ENCODE peak calls at places on chromosomes 6 and 20, in seven cellular contexts. Q, T, C, D, O, L and Y are unnamed samples.

GRCh38 chr6:133062702-133063319 is 178.3 kb upstream of the EYA4 start:
- DNase-seq in Q (no peak), T (no peak), C (no peak), D (no peak), O (no peak), L (peak; percentile 12), Y (no peak)

GRCh38 chr6:35429463-35429862 is 22.7 kb upstream of the FANCE start:
- DNase-seq in Q (no peak), T (no peak), C (no peak), D (no peak), O (no peak), L (no peak), Y (no peak)

GRCh38 chr20:16397053-16397452 is 176.2 kb downstream of the KIF16B start:
- DNase-seq in Q (no peak), T (no peak), C (no peak), D (no peak), O (no peak), L (peak; percentile 85), Y (peak; percentile 28)

GRCh38 chr6:11956781-11957180 is 55.3 kb upstream of the HIVEP1 start:
- DNase-seq in Q (no peak), T (no peak), C (no peak), D (no peak), O (no peak), L (no peak), Y (no peak)

GRCh38 chr6:164063346-164063745 is 648.8 kb downstream of the QKI start:
- DNase-seq in Q (no peak), T (no peak), C (no peak), D (no peak), O (no peak), L (no peak), Y (no peak)

GRCh38 chr6:158312165-158312564 is at the start of gene TULP4:
- DNase-seq in Q (no peak), T (no peak), C (no peak), D (no peak), O (no peak), L (no peak), Y (no peak)

GRCh38 chr20:17636523-17637412 is 45.3 kb downstream of the RRBP1 start:
- DNase-seq in Q (no peak), T (peak; percentile 78), C (no peak), D (no peak), O (no peak), L (peak; percentile 39), Y (peak; percentile 53)

GRCh38 chr6:3280866-3281465 is 22.2 kb downstream of the PSMG4 start:
- DNase-seq in Q (no peak), T (peak; percentile 10), C (no peak), D (peak; percentile 6), O (no peak), L (no peak), Y (peak; percentile 1)

GRCh38 chr20:9311132-9311531 is 203.3 kb upstream of the LAMP5 start:
- DNase-seq in Q (no peak), T (no peak), C (no peak), D (no peak), O (no peak), L (no peak), Y (no peak)

GRCh38 chr6:20213271-20213798 is 1.1 kb upstream of the MBOAT1 start:
- DNase-seq in Q (no peak), T (no peak), C (no peak), D (no peak), O (no peak), L (peak; percentile 7), Y (no peak)

GRCh38 chr6:72649032-72649984 is 27.4 kb downstream of the KCNQ5 start:
- DNase-seq in Q (no peak), T (no peak), C (no peak), D (no peak), O (no peak), L (peak; percentile 78), Y (no peak)

GRCh38 chr6:88302769-88303230 is 136.7 kb upstream of the CNR1 start:
- DNase-seq in Q (no peak), T (no peak), C (no peak), D (no peak), O (no peak), L (no peak), Y (no peak)

GRCh38 chr6:150347845-150348244 is 21.0 kb upstream of the IYD start:
- DNase-seq in Q (no peak), T (no peak), C (no peak), D (no peak), O (no peak), L (no peak), Y (no peak)

GRCh38 chr20:40497781-40498691 is 191.0 kb downstream of the MAFB start:
- DNase-seq in Q (no peak), T (peak; percentile 16), C (no peak), D (peak; percentile 43), O (no peak), L (peak; percentile 58), Y (peak; percentile 34)

GRCh38 chr6:158703840-158704822 is 54.3 kb downstream of the SYTL3 start:
- DNase-seq in Q (peak; percentile 75), T (peak; percentile 80), C (peak; percentile 29), D (no peak), O (peak; percentile 45), L (peak; percentile 67), Y (peak; percentile 87)

GRCh38 chr20:24165336-24166126 is 177.0 kb upstream of the GGTLC1 start:
- DNase-seq in Q (no peak), T (no peak), C (no peak), D (no peak), O (no peak), L (no peak), Y (no peak)

GRCh38 chr6:32369678-32370077 is 2.0 kb downstream of the TSBP1 start:
- DNase-seq in Q (no peak), T (no peak), C (no peak), D (no peak), O (no peak), L (peak; percentile 73), Y (no peak)

GRCh38 chr6:16572943-16573342 is 188.3 kb downstream of the ATXN1 start:
- DNase-seq in Q (no peak), T (no peak), C (no peak), D (no peak), O (no peak), L (no peak), Y (no peak)

GRCh38 chr6:117840541-117840983 is 66.5 kb upstream of the SLC35F1 start:
- DNase-seq in Q (peak; percentile 72), T (no peak), C (no peak), D (no peak), O (no peak), L (peak; percentile 39), Y (no peak)

GRCh38 chr20:38060536-38060935 is 27.0 kb downstream of the RPRD1B start:
- DNase-seq in Q (no peak), T (no peak), C (no peak), D (no peak), O (no peak), L (peak; percentile 38), Y (no peak)

GRCh38 chr20:24917797-24918578 is 31.1 kb upstream of the CST7 start:
- DNase-seq in Q (peak; percentile 81), T (peak; percentile 77), C (peak; percentile 48), D (no peak), O (no peak), L (peak; percentile 78), Y (peak; percentile 81)

GRCh38 chr6:168078943-168079405 is at the start of gene FRMD1:
- DNase-seq in Q (no peak), T (no peak), C (no peak), D (no peak), O (no peak), L (no peak), Y (no peak)

GRCh38 chr6:124888581-124889371 is 73.5 kb upstream of the RNF217 start:
- DNase-seq in Q (no peak), T (no peak), C (no peak), D (no peak), O (no peak), L (no peak), Y (no peak)

GRCh38 chr6:16256781-16257180 is 18.4 kb downstream of the GMPR start:
- DNase-seq in Q (no peak), T (no peak), C (no peak), D (no peak), O (no peak), L (no peak), Y (no peak)

GRCh38 chr20:24670341-24670821 is 201.0 kb downstream of the SYNDIG1 start:
- DNase-seq in Q (no peak), T (no peak), C (no peak), D (no peak), O (no peak), L (no peak), Y (no peak)

GRCh38 chr6:3333263-3333662 is 74.5 kb downstream of the PSMG4 start:
- DNase-seq in Q (no peak), T (no peak), C (no peak), D (no peak), O (no peak), L (no peak), Y (no peak)

GRCh38 chr6:153790048-153790447 is 249.0 kb upstream of the OPRM1 start:
- DNase-seq in Q (peak; percentile 38), T (no peak), C (no peak), D (peak; percentile 9), O (no peak), L (peak; percentile 87), Y (peak; percentile 16)